ENCODE peak calls at places on chromosomes 12 and 14, in nine cellular contexts. H, T, L, E, M, Q, D, W and A are unnamed samples. For H3K27me3 and H3K36me3, the result is how much of the 10 kb centered on the place peaks cover.

GRCh38 chr12:64083285-64084210 is 138.5 kb downstream of the KICS2 start:
- DNase-seq in W (peak), Q (peak), M (peak), E (no peak), T (peak), L (peak), D (peak), H (no peak), A (peak)

GRCh38 chr12:42977451-42978230 is 388.1 kb upstream of the PRICKLE1 start:
- DNase-seq in E (no peak), M (no peak), T (no peak), W (no peak), D (no peak), L (no peak), Q (no peak), H (no peak), A (no peak)

GRCh38 chr14:67393689-67394088 is 18.3 kb downstream of the PLEK2 start:
- DNase-seq in D (no peak), M (no peak), Q (no peak), L (no peak), H (peak), W (no peak), T (no peak), E (no peak), A (no peak)

GRCh38 chr12:42587564-42588307 is 1.8 kb downstream of the PRICKLE1 start:
- DNase-seq in H (no peak), E (no peak), Q (peak), M (peak), L (no peak), W (no peak), T (no peak), D (no peak), A (no peak)

GRCh38 chr12:112599871-112600270 is 181.1 kb downstream of the PTPN11 start:
- DNase-seq in T (no peak), L (no peak), D (no peak), H (no peak), M (peak), E (no peak), Q (peak), W (no peak), A (no peak)

GRCh38 chr12:76586764-76587395 is 27.3 kb upstream of the OSBPL8 start:
- DNase-seq in M (peak), L (no peak), E (peak), T (peak), W (peak), H (no peak), Q (peak), D (no peak), A (peak)

GRCh38 chr12:103197725-103198388 is 240.4 kb downstream of the ASCL1 start:
- DNase-seq in W (no peak), H (no peak), E (no peak), T (no peak), L (no peak), M (no peak), D (no peak), Q (no peak), A (no peak)

GRCh38 chr14:70069186-70069585 is 119.6 kb downstream of the SLC8A3 start:
- DNase-seq in H (no peak), D (no peak), T (no peak), E (no peak), Q (no peak), M (no peak), W (no peak), L (no peak), A (no peak)

GRCh38 chr14:101460521-101460920 is 100.8 kb upstream of the DIO3 start:
- DNase-seq in T (no peak), Q (no peak), D (no peak), M (no peak), E (no peak), H (no peak), W (no peak), L (no peak), A (no peak)

GRCh38 chr14:95889236-95889979 is 12.8 kb downstream of the TUNAR start:
- DNase-seq in M (no peak), Q (no peak), L (no peak), T (no peak), W (no peak), H (no peak), E (no peak), D (no peak), A (no peak)

GRCh38 chr12:92330654-92331053 is 185.0 kb upstream of the BTG1 start:
- DNase-seq in D (no peak), W (no peak), E (no peak), Q (no peak), H (no peak), M (no peak), T (no peak), L (no peak), A (no peak)

GRCh38 chr12:68745376-68745903 is 536 bp upstream of the SLC35E3 start:
- DNase-seq in W (no peak), E (no peak), L (no peak), D (no peak), M (no peak), Q (no peak), H (no peak), T (no peak), A (no peak)

GRCh38 chr12:68521321-68521839 is 89.3 kb upstream of the RAP1B start:
- DNase-seq in M (peak), T (no peak), D (no peak), Q (peak), H (no peak), E (no peak), W (no peak), L (no peak), A (peak)

GRCh38 chr12:116372815-116373214 is 95.3 kb upstream of the MED13L start:
- DNase-seq in T (no peak), H (no peak), L (no peak), E (no peak), M (no peak), Q (peak), D (no peak), W (no peak), A (no peak)

GRCh38 chr14:34981743-34982420 is 910 bp upstream of the SRP54 start:
- DNase-seq in L (no peak), D (peak), E (no peak), W (peak), M (peak), Q (peak), H (peak), T (peak), A (peak)

GRCh38 chr14:55129086-55129427 is at the start of gene LGALS3:
- DNase-seq in L (peak), Q (peak), W (peak), T (peak), M (peak), H (peak), E (peak), D (peak), A (peak)

GRCh38 chr12:124390442-124391116 is 95.7 kb downstream of the RFLNA start:
- DNase-seq in H (peak), E (no peak), T (peak), Q (peak), M (no peak), W (peak), D (peak), L (peak), A (peak)

GRCh38 chr14:102805454-102805891 is 28.2 kb downstream of the TRAF3 start:
- DNase-seq in D (no peak), E (no peak), W (peak), L (no peak), H (no peak), T (no peak), Q (peak), M (no peak), A (peak)

GRCh38 chr14:21049263-21049662 is 7.1 kb downstream of the RNASE7 start:
- DNase-seq in L (no peak), H (no peak), Q (peak), E (no peak), T (no peak), D (no peak), M (no peak), W (no peak), A (peak)

GRCh38 chr14:74910556-74910955 is 12.5 kb downstream of the RPS6KL1 start:
- DNase-seq in M (no peak), E (no peak), L (no peak), D (no peak), W (peak), Q (no peak), H (no peak), T (no peak), A (peak)

GRCh38 chr12:54428050-54429013 is 9.3 kb upstream of the ITGA5 start:
- DNase-seq in L (no peak), E (no peak), D (peak), W (peak), T (peak), M (no peak), Q (peak), H (no peak), A (peak)

GRCh38 chr12:88393017-88393767 is 187.1 kb downstream of the KITLG start:
- DNase-seq in M (peak), H (no peak), D (no peak), T (no peak), L (no peak), Q (peak), E (no peak), W (no peak), A (no peak)

GRCh38 chr12:124386661-124387509 is 92.0 kb downstream of the RFLNA start:
- DNase-seq in L (peak), M (no peak), D (no peak), H (no peak), E (no peak), W (no peak), T (no peak), Q (no peak), A (peak)

GRCh38 chr14:51258788-51259187 is 18.7 kb downstream of the TMX1 start:
- DNase-seq in D (no peak), W (no peak), E (no peak), Q (no peak), L (no peak), H (no peak), T (no peak), M (no peak), A (no peak)

GRCh38 chr12:109598428-109598854 is 24.8 kb downstream of the MVK start:
- DNase-seq in W (no peak), Q (no peak), E (no peak), H (no peak), D (no peak), L (no peak), T (no peak), M (no peak), A (no peak)

GRCh38 chr12:21666722-21667121 is 9.1 kb upstream of the LDHB start:
- DNase-seq in H (no peak), E (no peak), M (no peak), L (no peak), Q (no peak), T (no peak), W (no peak), D (no peak), A (no peak)

GRCh38 chr12:5581616-5582367 is 149.9 kb downstream of the NTF3 start:
- DNase-seq in D (no peak), W (no peak), M (no peak), Q (peak), L (peak), E (no peak), T (peak), H (no peak), A (peak)

GRCh38 chr14:21220874-21221477 is 48.3 kb downstream of the HNRNPC start:
- DNase-seq in D (no peak), T (no peak), L (no peak), E (no peak), H (no peak), W (no peak), Q (no peak), M (no peak), A (no peak)

GRCh38 chr12:6215932-6216494 is 15.8 kb downstream of the CD9 start:
- DNase-seq in Q (peak), L (no peak), T (no peak), W (peak), H (peak), D (peak), M (peak), E (no peak), A (peak)

GRCh38 chr12:95790912-95791849 is 617 bp upstream of the NTN4 start:
- DNase-seq in W (peak), E (peak), D (no peak), T (peak), M (peak), Q (peak), L (no peak), H (peak), A (peak)

GRCh38 chr14:34301107-34301734 is 160.8 kb downstream of the SPTSSA start:
- DNase-seq in L (no peak), D (no peak), E (peak), T (no peak), Q (peak), M (peak), W (no peak), H (no peak), A (peak)

GRCh38 chr12:49094104-49094948 is at the start of gene DHH:
- DNase-seq in M (peak), D (peak), Q (peak), H (no peak), L (peak), T (peak), E (no peak), W (no peak), A (peak)

GRCh38 chr14:31745741-31746140 is 184.5 kb downstream of the NUBPL start:
- DNase-seq in H (no peak), L (no peak), D (no peak), Q (no peak), T (no peak), E (no peak), M (no peak), W (no peak), A (no peak)

GRCh38 chr12:57615637-57616036 is 4.4 kb downstream of the ARHGEF25 start:
- DNase-seq in E (no peak), H (no peak), W (no peak), T (no peak), M (no peak), Q (no peak), D (no peak), L (no peak), A (no peak)
- H3K27me3 ChIP-seq in E (under half), H (half or more), W (half or more), T (under half), M (half or more), Q (half or more), D (under half), L (under half), A (under half)

DNA sequence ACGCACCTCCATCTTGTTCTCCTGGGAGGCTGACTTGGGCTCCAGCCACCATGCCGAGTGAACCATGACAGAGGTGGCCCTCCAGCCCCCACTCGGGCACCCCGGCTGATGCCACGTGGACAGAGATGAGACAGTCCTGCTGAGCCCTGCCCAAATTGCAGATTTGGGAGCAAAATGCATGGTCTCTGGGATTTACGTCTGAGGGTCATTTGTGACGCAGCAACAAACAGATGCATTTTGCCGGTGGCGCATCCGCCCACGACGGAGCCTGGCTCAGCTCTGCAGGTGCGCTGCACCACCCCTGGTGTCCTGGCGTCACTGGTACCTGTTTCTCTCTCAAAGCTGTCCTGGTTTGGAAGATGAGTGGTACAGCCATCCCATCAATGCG is 31.1 kb upstream of the INF2 start:
- DNase-seq in W (no peak), M (no peak), T (no peak), H (no peak), L (no peak), E (no peak), Q (no peak), D (no peak), A (no peak)
- H3K27ac ChIP-seq in W (no peak), M (no peak), T (no peak), H (no peak), L (no peak), E (no peak), Q (no peak), D (no peak), A (no peak)

GRCh38 chr12:19482036-19482435 is 42.7 kb downstream of the AEBP2 start:
- DNase-seq in T (no peak), W (no peak), E (no peak), M (no peak), D (no peak), H (no peak), Q (no peak), L (no peak), A (no peak)
- H3K36me3 ChIP-seq in T (under half), W (under half), E (under half), M (under half), D (under half), H (under half), Q (under half), L (under half), A (under half)

GRCh38 chr14:22489247-22489551 is 99.8 kb downstream of the DAD1 start:
- DNase-seq in H (no peak), E (no peak), W (peak), L (no peak), M (no peak), Q (no peak), T (no peak), D (no peak), A (no peak)
- H3K27me3 ChIP-seq in H (under half), E (under half), W (under half), L (under half), M (under half), Q (under half), T (under half), D (under half), A (half or more)

GRCh38 chr12:118536306-118536900 is 160.0 kb downstream of the SUDS3 start:
- DNase-seq in M (no peak), W (no peak), E (no peak), L (no peak), H (no peak), Q (no peak), D (no peak), T (no peak), A (no peak)
- H3K27ac ChIP-seq in M (no peak), W (peak), E (no peak), L (peak), H (no peak), Q (no peak), D (no peak), T (peak), A (no peak)